ENCODE peak calls at places on chromosomes 3 and 15, in nine cellular contexts. One of them, this sample, is unnamed.
A peak's percentile ranks its signal among the peaks of the same experiment; 100 is the strongest.

GRCh38 chr15:37099321-37100108 is 834 bp downstream of the MEIS2 start:
- DNase-seq in HFFc6: no peak
- DNase-seq in H54: peak; percentile 45
- DNase-seq in MM.1S: peak; percentile 38
- DNase-seq in foreskin keratinocyte: no peak
- DNase-seq in NCI-H748 treated with DMSO at 0.1 percent for 48 hours: no peak
- DNase-seq in RPMI8226: peak; percentile 61
- DNase-seq in colonic mucosa: no peak
- DNase-seq in WTC11: no peak
- DNase-seq in this sample: no peak

GRCh38 chr3:65177879-65178484 is 490.2 kb upstream of the ADAMTS9 start:
- DNase-seq in foreskin keratinocyte: no peak
- DNase-seq in MM.1S: no peak
- DNase-seq in H54: no peak
- DNase-seq in RPMI8226: no peak
- DNase-seq in NCI-H748 treated with DMSO at 0.1 percent for 48 hours: no peak
- DNase-seq in colonic mucosa: no peak
- DNase-seq in HFFc6: no peak
- DNase-seq in WTC11: no peak
- DNase-seq in this sample: no peak

GRCh38 chr3:43418601-43419272 is 132.4 kb downstream of the SNRK start:
- DNase-seq in colonic mucosa: no peak
- DNase-seq in MM.1S: no peak
- DNase-seq in H54: no peak
- DNase-seq in RPMI8226: no peak
- DNase-seq in NCI-H748 treated with DMSO at 0.1 percent for 48 hours: no peak
- DNase-seq in WTC11: no peak
- DNase-seq in foreskin keratinocyte: no peak
- DNase-seq in HFFc6: no peak
- DNase-seq in this sample: no peak

GRCh38 chr3:43869491-43869890 is 178.8 kb downstream of the ABHD5 start:
- DNase-seq in MM.1S: no peak
- DNase-seq in H54: no peak
- DNase-seq in colonic mucosa: no peak
- DNase-seq in RPMI8226: no peak
- DNase-seq in WTC11: no peak
- DNase-seq in foreskin keratinocyte: no peak
- DNase-seq in HFFc6: no peak
- DNase-seq in NCI-H748 treated with DMSO at 0.1 percent for 48 hours: no peak
- DNase-seq in this sample: no peak

GRCh38 chr3:197554196-197554561 is 1.6 kb downstream of the BDH1 start:
- DNase-seq in WTC11: no peak
- DNase-seq in colonic mucosa: no peak
- DNase-seq in foreskin keratinocyte: no peak
- DNase-seq in RPMI8226: no peak
- DNase-seq in NCI-H748 treated with DMSO at 0.1 percent for 48 hours: no peak
- DNase-seq in H54: peak; percentile 42
- DNase-seq in HFFc6: no peak
- DNase-seq in MM.1S: peak; percentile 10
- DNase-seq in this sample: no peak

GRCh38 chr15:69893863-69894262 is 203.9 kb downstream of the TLE3 start:
- DNase-seq in WTC11: peak; percentile 30
- DNase-seq in HFFc6: peak; percentile 65
- DNase-seq in NCI-H748 treated with DMSO at 0.1 percent for 48 hours: no peak
- DNase-seq in RPMI8226: no peak
- DNase-seq in H54: no peak
- DNase-seq in MM.1S: no peak
- DNase-seq in foreskin keratinocyte: no peak
- DNase-seq in colonic mucosa: peak; percentile 35
- DNase-seq in this sample: no peak

GRCh38 chr3:119240101-119240581 is 537 bp downstream of the B4GALT4 start:
- DNase-seq in H54: no peak
- DNase-seq in RPMI8226: peak; percentile 23
- DNase-seq in WTC11: peak; percentile 45
- DNase-seq in NCI-H748 treated with DMSO at 0.1 percent for 48 hours: peak; percentile 8
- DNase-seq in MM.1S: no peak
- DNase-seq in HFFc6: no peak
- DNase-seq in colonic mucosa: peak; percentile 82
- DNase-seq in foreskin keratinocyte: no peak
- DNase-seq in this sample: no peak

GRCh38 chr15:99987119-99987506 is 253.9 kb upstream of the LYSMD4 start:
- DNase-seq in NCI-H748 treated with DMSO at 0.1 percent for 48 hours: no peak
- DNase-seq in HFFc6: no peak
- DNase-seq in MM.1S: no peak
- DNase-seq in H54: no peak
- DNase-seq in RPMI8226: no peak
- DNase-seq in colonic mucosa: no peak
- DNase-seq in foreskin keratinocyte: no peak
- DNase-seq in WTC11: no peak
- DNase-seq in this sample: no peak

GRCh38 chr15:40468850-40469249 is 1.9 kb upstream of the CHST14 start:
- DNase-seq in colonic mucosa: no peak
- DNase-seq in WTC11: no peak
- DNase-seq in RPMI8226: no peak
- DNase-seq in foreskin keratinocyte: no peak
- DNase-seq in MM.1S: no peak
- DNase-seq in NCI-H748 treated with DMSO at 0.1 percent for 48 hours: no peak
- DNase-seq in H54: no peak
- DNase-seq in HFFc6: no peak
- DNase-seq in this sample: no peak

GRCh38 chr3:129739613-129740012 is 133.1 kb upstream of the PLXND1 start:
- DNase-seq in NCI-H748 treated with DMSO at 0.1 percent for 48 hours: no peak
- DNase-seq in HFFc6: no peak
- DNase-seq in RPMI8226: no peak
- DNase-seq in MM.1S: no peak
- DNase-seq in H54: no peak
- DNase-seq in colonic mucosa: no peak
- DNase-seq in foreskin keratinocyte: no peak
- DNase-seq in WTC11: no peak
- DNase-seq in this sample: no peak

GRCh38 chr3:169497567-169498257 is 165.8 kb downstream of the MECOM start:
- DNase-seq in HFFc6: peak; percentile 1
- DNase-seq in RPMI8226: no peak
- DNase-seq in colonic mucosa: no peak
- DNase-seq in NCI-H748 treated with DMSO at 0.1 percent for 48 hours: no peak
- DNase-seq in WTC11: no peak
- DNase-seq in MM.1S: no peak
- DNase-seq in foreskin keratinocyte: peak; percentile 49
- DNase-seq in H54: peak; percentile 6
- DNase-seq in this sample: no peak

GRCh38 chr3:39095778-39096177 is 11.6 kb downstream of the GORASP1 start:
- DNase-seq in colonic mucosa: no peak
- DNase-seq in foreskin keratinocyte: no peak
- DNase-seq in H54: no peak
- DNase-seq in WTC11: no peak
- DNase-seq in HFFc6: no peak
- DNase-seq in RPMI8226: no peak
- DNase-seq in MM.1S: no peak
- DNase-seq in NCI-H748 treated with DMSO at 0.1 percent for 48 hours: no peak
- DNase-seq in this sample: no peak

GRCh38 chr3:197454014-197454413 is 101.8 kb downstream of the BDH1 start:
- DNase-seq in foreskin keratinocyte: no peak
- DNase-seq in RPMI8226: peak; percentile 57
- DNase-seq in NCI-H748 treated with DMSO at 0.1 percent for 48 hours: no peak
- DNase-seq in HFFc6: peak; percentile 37
- DNase-seq in MM.1S: peak; percentile 37
- DNase-seq in colonic mucosa: no peak
- DNase-seq in WTC11: no peak
- DNase-seq in H54: no peak
- DNase-seq in this sample: no peak

GRCh38 chr3:12954891-12955650 is 113.7 kb upstream of the RPL32 start:
- DNase-seq in WTC11: no peak
- DNase-seq in RPMI8226: no peak
- DNase-seq in HFFc6: no peak
- DNase-seq in H54: peak; percentile 38
- DNase-seq in MM.1S: no peak
- DNase-seq in NCI-H748 treated with DMSO at 0.1 percent for 48 hours: no peak
- DNase-seq in foreskin keratinocyte: no peak
- DNase-seq in colonic mucosa: peak; percentile 86
- DNase-seq in this sample: no peak

GRCh38 chr3:39404943-39405686 is 1.4 kb upstream of the RPSA start:
- DNase-seq in H54: no peak
- DNase-seq in WTC11: peak; percentile 47
- DNase-seq in RPMI8226: no peak
- DNase-seq in foreskin keratinocyte: no peak
- DNase-seq in HFFc6: no peak
- DNase-seq in colonic mucosa: no peak
- DNase-seq in NCI-H748 treated with DMSO at 0.1 percent for 48 hours: no peak
- DNase-seq in MM.1S: no peak
- DNase-seq in this sample: no peak

GRCh38 chr3:116663161-116663885 is 46.3 kb upstream of the TUSC7 start:
- DNase-seq in HFFc6: no peak
- DNase-seq in RPMI8226: no peak
- DNase-seq in NCI-H748 treated with DMSO at 0.1 percent for 48 hours: no peak
- DNase-seq in foreskin keratinocyte: no peak
- DNase-seq in WTC11: peak; percentile 16
- DNase-seq in H54: no peak
- DNase-seq in MM.1S: no peak
- DNase-seq in colonic mucosa: no peak
- DNase-seq in this sample: no peak

GRCh38 chr3:163811996-163812395 is 1266.3 kb downstream of the SI start:
- DNase-seq in RPMI8226: no peak
- DNase-seq in MM.1S: no peak
- DNase-seq in NCI-H748 treated with DMSO at 0.1 percent for 48 hours: no peak
- DNase-seq in H54: no peak
- DNase-seq in colonic mucosa: no peak
- DNase-seq in foreskin keratinocyte: no peak
- DNase-seq in HFFc6: no peak
- DNase-seq in WTC11: no peak
- DNase-seq in this sample: no peak

GRCh38 chr3:32991781-32992180 is 40.3 kb downstream of the CCR4 start:
- DNase-seq in HFFc6: no peak
- DNase-seq in colonic mucosa: no peak
- DNase-seq in H54: no peak
- DNase-seq in foreskin keratinocyte: no peak
- DNase-seq in MM.1S: no peak
- DNase-seq in RPMI8226: no peak
- DNase-seq in NCI-H748 treated with DMSO at 0.1 percent for 48 hours: no peak
- DNase-seq in WTC11: no peak
- DNase-seq in this sample: no peak

GRCh38 chr3:4320453-4320852 is 17.3 kb downstream of the SETMAR start:
- DNase-seq in RPMI8226: no peak
- DNase-seq in WTC11: no peak
- DNase-seq in HFFc6: no peak
- DNase-seq in colonic mucosa: no peak
- DNase-seq in foreskin keratinocyte: no peak
- DNase-seq in MM.1S: no peak
- DNase-seq in H54: no peak
- DNase-seq in NCI-H748 treated with DMSO at 0.1 percent for 48 hours: no peak
- DNase-seq in this sample: no peak

GRCh38 chr3:123390865-123391613 is 57.9 kb downstream of the ADCY5 start:
- DNase-seq in NCI-H748 treated with DMSO at 0.1 percent for 48 hours: no peak
- DNase-seq in H54: no peak
- DNase-seq in WTC11: no peak
- DNase-seq in foreskin keratinocyte: no peak
- DNase-seq in HFFc6: peak; percentile 22
- DNase-seq in RPMI8226: no peak
- DNase-seq in colonic mucosa: no peak
- DNase-seq in MM.1S: no peak
- DNase-seq in this sample: no peak

GRCh38 chr3:30631237-30631961 is 25.0 kb downstream of the TGFBR2 start:
- DNase-seq in MM.1S: no peak
- DNase-seq in H54: no peak
- DNase-seq in HFFc6: peak; percentile 32
- DNase-seq in NCI-H748 treated with DMSO at 0.1 percent for 48 hours: no peak
- DNase-seq in WTC11: no peak
- DNase-seq in foreskin keratinocyte: no peak
- DNase-seq in colonic mucosa: no peak
- DNase-seq in RPMI8226: no peak
- DNase-seq in this sample: no peak

GRCh38 chr15:78007965-78008886 is 69.3 kb downstream of the TBC1D2B start:
- DNase-seq in HFFc6: peak; percentile 82
- DNase-seq in RPMI8226: no peak
- DNase-seq in MM.1S: no peak
- DNase-seq in WTC11: no peak
- DNase-seq in colonic mucosa: peak; percentile 67
- DNase-seq in NCI-H748 treated with DMSO at 0.1 percent for 48 hours: no peak
- DNase-seq in foreskin keratinocyte: peak; percentile 80
- DNase-seq in H54: peak; percentile 47
- DNase-seq in this sample: no peak

GRCh38 chr15:86538141-86538540 is 458.5 kb downstream of the AGBL1 start:
- DNase-seq in RPMI8226: no peak
- DNase-seq in NCI-H748 treated with DMSO at 0.1 percent for 48 hours: no peak
- DNase-seq in HFFc6: no peak
- DNase-seq in foreskin keratinocyte: peak; percentile 23
- DNase-seq in colonic mucosa: no peak
- DNase-seq in WTC11: no peak
- DNase-seq in MM.1S: no peak
- DNase-seq in H54: no peak
- DNase-seq in this sample: no peak

GRCh38 chr15:70057931-70058641 is 39.6 kb downstream of the TLE3 start:
- DNase-seq in HFFc6: no peak
- DNase-seq in colonic mucosa: no peak
- DNase-seq in RPMI8226: no peak
- DNase-seq in NCI-H748 treated with DMSO at 0.1 percent for 48 hours: no peak
- DNase-seq in foreskin keratinocyte: no peak
- DNase-seq in MM.1S: no peak
- DNase-seq in WTC11: peak; percentile 3
- DNase-seq in H54: no peak
- DNase-seq in this sample: no peak

GRCh38 chr15:69578792-69579587 is 126.4 kb downstream of the RPLP1 start:
- DNase-seq in H54: peak; percentile 22
- DNase-seq in colonic mucosa: peak; percentile 91
- DNase-seq in WTC11: no peak
- DNase-seq in NCI-H748 treated with DMSO at 0.1 percent for 48 hours: no peak
- DNase-seq in HFFc6: no peak
- DNase-seq in RPMI8226: peak; percentile 94
- DNase-seq in foreskin keratinocyte: no peak
- DNase-seq in MM.1S: no peak
- DNase-seq in this sample: peak; percentile 28

GRCh38 chr15:75732809-75733451 is 20.3 kb upstream of the CSPG4 start:
- DNase-seq in MM.1S: peak; percentile 49
- DNase-seq in colonic mucosa: peak; percentile 79
- DNase-seq in foreskin keratinocyte: no peak
- DNase-seq in WTC11: peak; percentile 92
- DNase-seq in RPMI8226: peak; percentile 81
- DNase-seq in H54: no peak
- DNase-seq in HFFc6: peak; percentile 65
- DNase-seq in NCI-H748 treated with DMSO at 0.1 percent for 48 hours: peak; percentile 13
- DNase-seq in this sample: peak; percentile 43

GRCh38 chr3:178352300-178353021 is 183.8 kb upstream of the KCNMB2 start:
- DNase-seq in H54: no peak
- DNase-seq in foreskin keratinocyte: no peak
- DNase-seq in HFFc6: peak; percentile 75
- DNase-seq in RPMI8226: no peak
- DNase-seq in colonic mucosa: no peak
- DNase-seq in WTC11: no peak
- DNase-seq in NCI-H748 treated with DMSO at 0.1 percent for 48 hours: peak; percentile 15
- DNase-seq in MM.1S: no peak
- DNase-seq in this sample: peak; percentile 6

GRCh38 chr15:81948751-81949150 is 97.1 kb downstream of the MEX3B start:
- DNase-seq in RPMI8226: peak; percentile 69
- DNase-seq in colonic mucosa: no peak
- DNase-seq in HFFc6: no peak
- DNase-seq in MM.1S: peak; percentile 84
- DNase-seq in WTC11: no peak
- DNase-seq in H54: no peak
- DNase-seq in NCI-H748 treated with DMSO at 0.1 percent for 48 hours: no peak
- DNase-seq in foreskin keratinocyte: no peak
- DNase-seq in this sample: no peak

GRCh38 chr3:111589303-111590095 is 5.6 kb downstream of the ZBED2 start:
- DNase-seq in MM.1S: no peak
- DNase-seq in WTC11: no peak
- DNase-seq in NCI-H748 treated with DMSO at 0.1 percent for 48 hours: no peak
- DNase-seq in colonic mucosa: no peak
- DNase-seq in foreskin keratinocyte: no peak
- DNase-seq in H54: no peak
- DNase-seq in HFFc6: peak; percentile 28
- DNase-seq in RPMI8226: no peak
- DNase-seq in this sample: no peak

GRCh38 chr3:196207833-196208607 is 3.2 kb downstream of the ZDHHC19 start:
- DNase-seq in H54: no peak
- DNase-seq in NCI-H748 treated with DMSO at 0.1 percent for 48 hours: no peak
- DNase-seq in WTC11: peak; percentile 94
- DNase-seq in HFFc6: no peak
- DNase-seq in foreskin keratinocyte: no peak
- DNase-seq in colonic mucosa: peak; percentile 64
- DNase-seq in MM.1S: no peak
- DNase-seq in RPMI8226: no peak
- DNase-seq in this sample: peak; percentile 19

GRCh38 chr3:70097084-70097483 is 97.6 kb downstream of the SAMMSON start:
- DNase-seq in colonic mucosa: no peak
- DNase-seq in HFFc6: no peak
- DNase-seq in RPMI8226: no peak
- DNase-seq in WTC11: no peak
- DNase-seq in NCI-H748 treated with DMSO at 0.1 percent for 48 hours: no peak
- DNase-seq in MM.1S: no peak
- DNase-seq in H54: no peak
- DNase-seq in foreskin keratinocyte: no peak
- DNase-seq in this sample: no peak

This sample was measured in T1000.